ENCODE peak calls at places on chromosomes 6 and 20, in nine cellular contexts. M is brain microvascular endothelial cell, D is progenitor cell of endocrine pancreas, L is ovary, B is AG09319, K is prostate gland, U is GM23338, F is psoas muscle, Z is AG09309. S is an unnamed sample.

GRCh38 chr6:110178626-110179405 is 654 bp downstream of the WASF1 start:
- DNase-seq in F (peak), L (peak), B (no peak), U (peak), Z (peak), M (peak), K (peak), D (peak), S (peak)

GRCh38 chr6:150588862-150589499 is 10.7 kb upstream of the PLEKHG1 start:
- DNase-seq in D (no peak), U (peak), Z (no peak), F (no peak), M (no peak), K (no peak), B (no peak), L (no peak), S (no peak)

GRCh38 chr6:81806793-81807565 is 54.5 kb upstream of the TENT5A start:
- DNase-seq in U (no peak), B (no peak), L (no peak), D (no peak), M (no peak), K (no peak), Z (no peak), F (no peak), S (no peak)

GRCh38 chr20:49484180-49485140 is 2.0 kb upstream of the KCNB1 start:
- DNase-seq in Z (peak), K (peak), U (peak), D (peak), M (peak), B (peak), L (peak), F (peak), S (peak)

GRCh38 chr6:106085984-106086832 is at the start of gene PRDM1:
- DNase-seq in K (peak), U (peak), D (peak), Z (peak), B (no peak), L (peak), M (no peak), F (peak), S (peak)

GRCh38 chr6:146887447-146888077 is 288.8 kb downstream of the ADGB start:
- DNase-seq in K (no peak), B (no peak), F (no peak), Z (no peak), M (no peak), L (no peak), U (no peak), D (no peak), S (no peak)

GRCh38 chr6:57019434-57019833 is 27.1 kb upstream of the KIAA1586 start:
- DNase-seq in D (no peak), B (no peak), K (no peak), Z (no peak), F (no peak), M (no peak), U (no peak), L (no peak), S (no peak)

GRCh38 chr6:121210943-121211342 is 123.3 kb downstream of the TBC1D32 start:
- DNase-seq in D (no peak), B (no peak), Z (no peak), L (no peak), M (no peak), U (no peak), F (no peak), K (no peak), S (no peak)

GRCh38 chr6:89281779-89282246 is 33.3 kb downstream of the GABRR2 start:
- DNase-seq in F (no peak), Z (no peak), K (no peak), U (peak), L (no peak), D (no peak), B (no peak), M (peak), S (peak)

GRCh38 chr6:144581807-144582537 is 296.8 kb downstream of the UTRN start:
- DNase-seq in F (no peak), K (no peak), D (no peak), Z (no peak), B (no peak), L (no peak), M (peak), U (peak), S (no peak)

GRCh38 chr6:81562169-81562568 is 190.3 kb downstream of the TENT5A start:
- DNase-seq in Z (peak), K (no peak), F (no peak), B (peak), D (no peak), U (no peak), M (peak), L (no peak), S (no peak)

GRCh38 chr6:150224820-150225219 is 82.0 kb downstream of the PPP1R14C start:
- DNase-seq in D (no peak), L (no peak), Z (no peak), K (no peak), F (no peak), U (peak), M (no peak), B (no peak), S (no peak)

GRCh38 chr20:40966103-40966502 is 62.5 kb upstream of the TOP1 start:
- DNase-seq in M (no peak), B (no peak), U (peak), F (no peak), Z (no peak), L (no peak), D (no peak), K (no peak), S (no peak)

GRCh38 chr6:100998111-100998510 is 117.0 kb upstream of the ASCC3 start:
- DNase-seq in M (peak), B (no peak), U (no peak), L (no peak), Z (no peak), K (no peak), D (no peak), F (no peak), S (no peak)

GRCh38 chr20:51434556-51435256 is 107.8 kb downstream of the NFATC2 start:
- DNase-seq in Z (peak), L (no peak), M (peak), F (no peak), K (no peak), D (no peak), U (no peak), B (peak), S (no peak)

GRCh38 chr20:13777171-13777601 is 7.5 kb downstream of the ESF1 start:
- DNase-seq in B (no peak), F (no peak), D (no peak), U (no peak), L (no peak), M (peak), K (no peak), Z (no peak), S (no peak)

GRCh38 chr6:167547751-167548150 is 222.9 kb downstream of the TTLL2 start:
- DNase-seq in L (peak), Z (no peak), B (no peak), M (peak), U (no peak), F (no peak), K (no peak), D (no peak), S (no peak)

GRCh38 chr6:5730586-5731263 is 276.0 kb downstream of the NRN1 start:
- DNase-seq in Z (peak), M (no peak), B (no peak), F (no peak), D (no peak), K (no peak), U (no peak), L (no peak), S (no peak)

GRCh38 chr6:13012977-13013680 is 296.6 kb downstream of the PHACTR1 start:
- DNase-seq in Z (no peak), B (no peak), U (peak), M (no peak), K (no peak), F (no peak), D (peak), L (peak), S (peak)

GRCh38 chr6:7673063-7673536 is 52.8 kb upstream of the BMP6 start:
- DNase-seq in U (peak), D (no peak), M (peak), F (peak), K (no peak), Z (peak), L (peak), B (peak), S (peak)
- TF ChIP-seq CTCF in U (peak), D (peak), M (peak), F (no peak), K (no peak), Z (peak), L (no peak), B (peak), S (peak)

GRCh38 chr20:3800878-3801260 is 4.8 kb downstream of the CDC25B start:
- DNase-seq in F (peak), K (no peak), M (no peak), L (no peak), Z (no peak), B (no peak), U (no peak), D (no peak), S (no peak)

GRCh38 chr20:3803289-3803688 is 7.2 kb downstream of the CDC25B start:
- DNase-seq in L (no peak), Z (no peak), F (peak), B (no peak), U (no peak), K (no peak), M (no peak), D (no peak), S (no peak)

GRCh38 chr20:3802524-3803239 is 6.6 kb downstream of the CDC25B start:
- DNase-seq in M (no peak), U (no peak), L (no peak), Z (no peak), F (peak), D (no peak), K (no peak), B (no peak), S (no peak)

GRCh38 chr20:3801299-3801698 is 5.2 kb downstream of the CDC25B start:
- DNase-seq in U (no peak), B (no peak), L (no peak), F (no peak), D (no peak), K (no peak), M (no peak), Z (no peak), S (no peak)

GRCh38 chr20:3801846-3802245 is 5.7 kb downstream of the CDC25B start:
- DNase-seq in L (no peak), U (no peak), M (no peak), B (no peak), D (no peak), K (no peak), Z (no peak), F (peak), S (no peak)
- TF ChIP-seq CTCF in L (no peak), U (no peak), M (no peak), B (no peak), D (no peak), K (no peak), Z (no peak), F (no peak), S (no peak)

GRCh38 chr6:140360651-140361050 is 986.2 kb upstream of the CITED2 start:
- DNase-seq in Z (no peak), U (no peak), D (no peak), F (no peak), L (no peak), K (no peak), M (no peak), B (no peak), S (no peak)
- TF ChIP-seq CTCF in Z (no peak), U (no peak), D (no peak), F (no peak), L (no peak), K (no peak), M (no peak), B (no peak), S (no peak)

GRCh38 chr6:33178755-33179475 is 13.4 kb downstream of the COL11A2 start:
- DNase-seq in L (no peak), M (no peak), K (no peak), F (peak), B (no peak), Z (no peak), D (no peak), U (no peak), S (no peak)
- TF ChIP-seq CTCF in L (no peak), M (no peak), K (no peak), F (no peak), B (no peak), Z (no peak), D (no peak), U (no peak), S (no peak)

GRCh38 chr6:36826520-36827227 is 12.6 kb downstream of the CPNE5 start:
- DNase-seq in B (no peak), Z (no peak), M (no peak), F (no peak), K (no peak), L (no peak), U (no peak), D (no peak), S (no peak)
- TF ChIP-seq CTCF in B (no peak), Z (no peak), M (no peak), F (no peak), K (no peak), L (no peak), U (no peak), D (no peak), S (no peak)

DNA sequence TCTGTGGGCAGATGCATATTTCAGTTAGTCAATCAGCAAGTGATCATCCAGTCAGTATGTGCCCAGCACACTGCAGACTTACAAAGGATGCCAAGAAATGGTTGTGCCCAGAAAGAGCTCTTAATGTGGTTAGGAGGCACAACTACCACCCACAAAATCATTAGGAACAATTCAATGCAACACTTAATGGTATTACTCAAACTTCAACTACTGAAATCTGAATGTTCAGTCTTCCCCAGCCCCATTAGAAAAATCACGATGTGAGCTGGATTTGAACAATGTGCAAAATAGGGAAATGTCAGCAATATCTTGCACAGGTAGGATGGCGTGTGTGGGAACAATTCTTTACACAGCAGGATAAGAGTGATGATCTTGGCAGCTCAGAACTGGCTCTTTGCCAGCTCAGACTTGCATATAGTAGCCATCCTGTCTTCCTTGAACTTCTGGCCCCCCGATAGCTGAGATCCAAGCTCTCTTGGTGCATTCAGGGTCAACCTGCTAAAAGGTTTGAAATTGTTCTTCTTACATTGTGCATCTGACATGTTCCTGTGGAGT is 556.7 kb upstream of the HTR1E start:
- DNase-seq in B (no peak), F (no peak), Z (no peak), M (no peak), D (no peak), L (no peak), U (no peak), K (no peak), S (no peak)
- TF ChIP-seq CTCF in B (no peak), F (no peak), Z (no peak), M (no peak), D (no peak), L (no peak), U (no peak), K (no peak), S (no peak)

GRCh38 chr20:45821942-45822341 is 5.2 kb downstream of the TNNC2 start:
- DNase-seq in M (no peak), D (no peak), U (no peak), Z (no peak), B (no peak), L (no peak), K (no peak), F (no peak), S (no peak)

GRCh38 chr20:45822863-45823262 is 4.2 kb downstream of the TNNC2 start:
- DNase-seq in D (no peak), F (no peak), Z (no peak), B (no peak), K (peak), U (peak), L (no peak), M (no peak), S (no peak)

GRCh38 chr20:45827030-45827652 is at the start of gene TNNC2:
- DNase-seq in K (no peak), L (no peak), M (no peak), D (no peak), F (peak), B (no peak), Z (no peak), U (no peak), S (no peak)

GRCh38 chr20:45826381-45827019 is 612 bp downstream of the TNNC2 start:
- DNase-seq in M (peak), K (no peak), L (no peak), Z (no peak), D (no peak), U (no peak), F (peak), B (no peak), S (no peak)

DNA sequence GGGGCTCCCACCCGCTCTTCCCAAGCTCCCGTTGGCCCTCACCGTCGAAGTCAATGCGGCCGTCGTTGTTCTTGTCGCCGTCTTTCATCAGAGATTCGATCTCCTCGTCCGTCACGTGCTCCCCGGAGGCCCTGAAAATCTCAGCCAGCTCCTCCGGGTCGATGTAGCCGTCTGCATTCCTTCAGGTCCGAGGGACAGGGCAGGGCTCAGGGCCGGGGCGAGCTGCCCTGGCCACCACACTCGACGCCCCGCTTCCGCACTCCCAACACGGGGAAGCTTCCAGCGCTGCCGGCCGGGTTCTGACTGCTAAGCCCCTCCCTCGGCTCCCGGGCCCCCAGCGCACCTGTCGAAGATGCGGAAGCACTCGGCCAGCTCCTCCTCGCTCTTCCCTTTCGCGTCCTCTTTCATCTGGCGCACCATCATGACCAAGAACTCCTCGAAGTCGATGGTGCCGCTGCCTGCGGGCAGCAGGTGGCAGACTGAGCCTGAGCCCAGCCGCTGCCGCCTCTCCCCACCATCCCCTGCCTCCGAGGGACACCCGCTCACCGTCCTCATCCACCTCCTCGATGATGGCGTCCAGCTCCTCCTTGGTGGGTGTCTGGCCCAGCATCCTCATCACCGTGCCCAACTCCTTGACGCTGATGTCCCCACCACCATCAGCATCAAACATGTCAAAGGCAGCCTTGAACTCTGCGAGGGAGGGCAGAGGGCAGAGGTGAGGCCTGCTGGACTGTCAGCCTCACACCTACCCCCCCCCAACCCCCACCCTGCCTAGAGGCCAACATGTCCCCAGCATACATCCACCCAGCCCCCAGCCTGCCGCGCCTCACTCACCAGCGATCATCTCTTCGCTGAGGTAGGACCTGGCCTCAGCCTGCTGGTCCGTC is 2.9 kb downstream of the TNNC2 start:
- DNase-seq in B (no peak), Z (no peak), U (peak), F (peak), D (peak), M (no peak), L (peak), K (peak), S (no peak)
- TF ChIP-seq CTCF in B (peak), Z (peak), U (peak), F (peak), D (peak), M (peak), L (peak), K (no peak), S (peak)

DNA sequence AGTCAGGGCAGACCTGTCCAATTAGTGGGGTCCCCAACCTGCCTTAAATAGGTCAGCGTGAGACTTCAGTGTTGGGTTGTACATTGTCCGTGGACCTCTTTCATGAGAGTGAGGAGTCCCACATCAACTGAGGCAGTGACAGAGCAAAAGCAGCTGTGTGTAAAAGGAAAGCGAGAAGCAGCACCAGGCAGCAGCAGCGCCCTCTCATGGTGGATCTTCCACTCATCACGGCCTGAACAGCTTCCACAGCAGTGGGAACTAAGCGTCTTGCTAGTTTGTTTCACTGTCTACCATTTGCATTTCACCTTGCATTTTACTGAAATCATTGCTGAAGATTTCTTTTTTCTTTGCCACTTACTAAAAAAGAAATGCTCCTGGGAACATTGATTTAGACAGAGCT is 333.8 kb downstream of the PKHD1 start:
- DNase-seq in L (no peak), K (no peak), B (no peak), Z (no peak), D (peak), U (peak), M (no peak), F (no peak), S (peak)
- TF ChIP-seq CTCF in L (no peak), K (no peak), B (no peak), Z (no peak), D (peak), U (peak), M (no peak), F (peak), S (peak)

GRCh38 chr6:153231048-153231635 is 100.1 kb upstream of the RGS17 start:
- DNase-seq in Z (no peak), D (peak), K (no peak), B (no peak), F (peak), M (peak), U (peak), L (no peak), S (peak)
- TF ChIP-seq CTCF in Z (peak), D (peak), K (no peak), B (peak), F (peak), M (peak), U (peak), L (no peak), S (peak)

DNA sequence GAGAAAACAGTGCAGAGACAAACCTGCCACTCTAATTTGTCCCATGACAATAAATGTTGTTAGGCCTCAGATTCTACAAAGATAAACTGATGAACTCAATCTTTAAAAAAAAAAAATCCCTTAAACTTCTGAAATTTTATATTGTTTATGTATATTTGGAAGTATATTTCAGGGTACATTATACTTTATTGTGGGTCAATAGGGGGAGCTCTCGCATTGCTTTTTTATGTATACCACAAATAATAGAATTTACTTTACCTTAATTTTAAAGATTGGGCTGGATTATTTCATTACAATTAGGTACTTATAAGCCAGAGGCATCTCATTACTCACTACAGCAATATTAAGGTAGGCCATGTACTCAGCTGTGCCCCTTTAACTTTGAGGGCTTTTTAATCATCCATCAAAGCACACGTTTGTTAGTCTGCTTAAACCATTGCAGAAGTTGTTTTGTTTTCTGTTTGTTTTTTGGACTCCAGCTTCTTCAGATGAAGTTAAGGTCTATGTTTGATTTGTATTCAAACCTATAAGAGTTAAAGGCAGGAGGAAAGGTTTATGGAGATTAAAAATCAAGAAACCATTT is 56.3 kb upstream of the EYA4 start:
- DNase-seq in M (no peak), L (no peak), B (peak), Z (no peak), U (peak), F (no peak), D (no peak), K (no peak), S (no peak)
- TF ChIP-seq CTCF in M (peak), L (no peak), B (peak), Z (peak), U (peak), F (peak), D (peak), K (no peak), S (peak)